ENCODE peak calls at places on chromosomes 1 and 21, in four cellular contexts. One of them, this sample, is unnamed.

GRCh38 chr1:222346955-222347354 is 200.9 kb downstream of the HHIPL2 start:
- DNase-seq in NCI-H1092: no peak
- DNase-seq in retina: no peak
- DNase-seq in effector CD4-positive, alpha-beta T cell: no peak
- DNase-seq in this sample: no peak

GRCh38 chr1:998905-999796 is 746 bp downstream of the HES4 start:
- DNase-seq in retina: peak; percentile 71
- DNase-seq in effector CD4-positive, alpha-beta T cell: no peak
- DNase-seq in NCI-H1092: no peak
- DNase-seq in this sample: no peak

GRCh38 chr1:215567491-215568286 is 585 bp downstream of the KCTD3 start:
- DNase-seq in retina: peak; percentile 89
- DNase-seq in effector CD4-positive, alpha-beta T cell: no peak
- DNase-seq in NCI-H1092: peak; percentile 73
- DNase-seq in this sample: peak; percentile 25

GRCh38 chr1:162020145-162020544 is 3.5 kb downstream of the OLFML2B start:
- DNase-seq in NCI-H1092: no peak
- DNase-seq in retina: no peak
- DNase-seq in effector CD4-positive, alpha-beta T cell: no peak
- DNase-seq in this sample: no peak

GRCh38 chr1:37691497-37692077 is 729 bp upstream of the CDCA8 start:
- DNase-seq in NCI-H1092: peak; percentile 19
- DNase-seq in effector CD4-positive, alpha-beta T cell: no peak
- DNase-seq in retina: no peak
- DNase-seq in this sample: no peak

GRCh38 chr1:170131450-170131849 is 14.3 kb upstream of the NTMT2 start:
- DNase-seq in effector CD4-positive, alpha-beta T cell: no peak
- DNase-seq in NCI-H1092: no peak
- DNase-seq in retina: no peak
- DNase-seq in this sample: no peak

GRCh38 chr21:30577766-30578165 is 12.4 kb downstream of the KRTAP22-2 start:
- DNase-seq in retina: no peak
- DNase-seq in NCI-H1092: no peak
- DNase-seq in effector CD4-positive, alpha-beta T cell: no peak
- DNase-seq in this sample: no peak

GRCh38 chr1:236686815-236687160 is 489 bp downstream of the ACTN2 start:
- DNase-seq in NCI-H1092: no peak
- DNase-seq in retina: peak; percentile 66
- DNase-seq in effector CD4-positive, alpha-beta T cell: no peak
- DNase-seq in this sample: no peak

GRCh38 chr1:234206651-234207284 is 166.5 kb upstream of the COA6 start:
- DNase-seq in retina: no peak
- DNase-seq in effector CD4-positive, alpha-beta T cell: no peak
- DNase-seq in NCI-H1092: no peak
- DNase-seq in this sample: no peak

GRCh38 chr1:3705341-3705950 is 46.8 kb upstream of the CCDC27 start:
- DNase-seq in retina: no peak
- DNase-seq in effector CD4-positive, alpha-beta T cell: no peak
- DNase-seq in NCI-H1092: no peak
- DNase-seq in this sample: no peak

GRCh38 chr1:204435246-204435885 is 23.7 kb upstream of the PPP1R15B start:
- DNase-seq in effector CD4-positive, alpha-beta T cell: no peak
- DNase-seq in NCI-H1092: no peak
- DNase-seq in retina: no peak
- DNase-seq in this sample: no peak

GRCh38 chr1:182617734-182618288 is 13.6 kb upstream of the RGS16 start:
- DNase-seq in retina: peak; percentile 65
- DNase-seq in effector CD4-positive, alpha-beta T cell: no peak
- DNase-seq in NCI-H1092: peak; percentile 21
- DNase-seq in this sample: no peak

GRCh38 chr1:200334661-200335256 is 75.1 kb downstream of the ZNF281 start:
- DNase-seq in effector CD4-positive, alpha-beta T cell: no peak
- DNase-seq in NCI-H1092: no peak
- DNase-seq in retina: no peak
- DNase-seq in this sample: no peak

GRCh38 chr1:23751815-23752200 is 8.5 kb downstream of the ELOA start:
- DNase-seq in effector CD4-positive, alpha-beta T cell: no peak
- DNase-seq in NCI-H1092: no peak
- DNase-seq in retina: no peak
- DNase-seq in this sample: no peak

GRCh38 chr1:245166471-245166885 is 11.7 kb downstream of the KIF26B start:
- DNase-seq in retina: peak; percentile 38
- DNase-seq in NCI-H1092: no peak
- DNase-seq in effector CD4-positive, alpha-beta T cell: no peak
- DNase-seq in this sample: no peak

GRCh38 chr1:24345334-24345733 is 26.2 kb downstream of the GRHL3 start:
- DNase-seq in NCI-H1092: no peak
- DNase-seq in retina: no peak
- DNase-seq in effector CD4-positive, alpha-beta T cell: no peak
- DNase-seq in this sample: no peak